ENCODE peak calls at places on chromosome 13, in nine cellular contexts. H is K562, L is tibial nerve, I is A549, Q is gastrocnemius medialis, B is adrenal gland, V is endothelial cell of umbilical vein, D is uterus, Z is IMR-90. O is an unnamed sample. For H3K4me1, the result is how much of the 10 kb centered on the place peaks cover.

GRCh38 chr13:105642511-105642958 is 892.9 kb downstream of the EFNB2 start:
- DNase-seq in H (no peak), L (no peak), I (peak), Q (no peak), B (no peak), V (no peak), D (no peak), Z (peak), O (no peak)

GRCh38 chr13:44116562-44117315 is 237.0 kb downstream of the LACC1 start:
- DNase-seq in H (no peak), L (no peak), I (no peak), Q (no peak), B (no peak), V (no peak), D (no peak), Z (peak), O (no peak)

GRCh38 chr13:89514534-89515312 is 1832.8 kb upstream of the MIR17HG start:
- DNase-seq in H (no peak), L (no peak), I (peak), Q (no peak), B (peak), V (peak), D (no peak), Z (peak), O (peak)

GRCh38 chr13:110607675-110608224 is 7.6 kb upstream of the NAXD start:
- DNase-seq in H (no peak), L (no peak), I (no peak), Q (no peak), B (no peak), V (no peak), D (no peak), Z (no peak), O (no peak)

GRCh38 chr13:87498681-87499080 is 172.5 kb upstream of the SLITRK5 start:
- DNase-seq in H (no peak), L (no peak), I (peak), Q (no peak), B (no peak), V (no peak), D (no peak), Z (peak), O (no peak)

GRCh38 chr13:106099765-106100164 is 435.7 kb downstream of the EFNB2 start:
- DNase-seq in H (no peak), L (no peak), I (no peak), Q (no peak), B (no peak), V (no peak), D (no peak), Z (no peak), O (no peak)

GRCh38 chr13:111143875-111144540 is 28.9 kb downstream of the ARHGEF7 start:
- DNase-seq in H (no peak), L (no peak), I (no peak), Q (no peak), B (no peak), V (no peak), D (no peak), Z (no peak), O (no peak)

GRCh38 chr13:50645092-50645491 is 198.4 kb downstream of the DLEU7 start:
- DNase-seq in H (no peak), L (no peak), I (no peak), Q (no peak), B (no peak), V (no peak), D (no peak), Z (no peak), O (no peak)

GRCh38 chr13:48446454-48446853 is 33.5 kb upstream of the LPAR6 start:
- DNase-seq in H (no peak), L (no peak), I (no peak), Q (no peak), B (no peak), V (peak), D (no peak), Z (peak), O (no peak)

GRCh38 chr13:39452412-39452811 is 150.6 kb downstream of the LHFPL6 start:
- DNase-seq in H (no peak), L (no peak), I (no peak), Q (no peak), B (no peak), V (no peak), D (no peak), Z (no peak), O (no peak)
- TF ChIP-seq POLR2A in H (no peak), L (no peak), I (no peak), Q (no peak), B (no peak), V (no peak), D (no peak), Z (no peak), O (no peak)

GRCh38 chr13:32426191-32426980 is 1.5 kb downstream of the N4BP2L1 start:
- DNase-seq in H (no peak), L (no peak), I (no peak), Q (no peak), B (peak), V (no peak), D (no peak), Z (no peak), O (no peak)
- H3K4me1 ChIP-seq in H (under half), L (under half), I (under half), Q (under half), B (under half), V (under half), D (under half), Z (under half), O (under half)

GRCh38 chr13:98976941-98977340 is 923 bp downstream of the DOCK9 start:
- DNase-seq in H (no peak), L (no peak), I (no peak), Q (no peak), B (no peak), V (peak), D (no peak), Z (peak), O (no peak)

GRCh38 chr13:98979012-98979411 is 1.1 kb upstream of the DOCK9 start:
- DNase-seq in H (no peak), L (no peak), I (no peak), Q (no peak), B (no peak), V (peak), D (no peak), Z (no peak), O (no peak)

GRCh38 chr13:98978280-98978679 is 416 bp upstream of the DOCK9 start:
- DNase-seq in H (no peak), L (no peak), I (no peak), Q (no peak), B (no peak), V (peak), D (no peak), Z (peak), O (no peak)

GRCh38 chr13:98976338-98976737 is 1.5 kb downstream of the DOCK9 start:
- DNase-seq in H (no peak), L (no peak), I (no peak), Q (no peak), B (no peak), V (no peak), D (no peak), Z (peak), O (no peak)

GRCh38 chr13:98977568-98978270 is at the start of gene DOCK9:
- DNase-seq in H (no peak), L (peak), I (no peak), Q (peak), B (no peak), V (peak), D (peak), Z (peak), O (peak)
- TF ChIP-seq POLR2A in H (no peak), L (peak), I (no peak), Q (peak), B (no peak), V (peak), D (peak), Z (no peak), O (no peak)

GRCh38 chr13:40484981-40485380 is 181.5 kb downstream of the FOXO1 start:
- DNase-seq in H (no peak), L (no peak), I (no peak), Q (no peak), B (no peak), V (no peak), D (no peak), Z (no peak), O (no peak)
- H3K4me1 ChIP-seq in H (under half), L (under half), I (under half), Q (under half), B (under half), V (under half), D (under half), Z (under half), O (under half)

O was measured in right lobe of liver.